ENCODE peak calls at places on chromosomes 11 and 22, in eight cellular contexts. F is upper lobe of left lung, J is Panc1, Z is sigmoid colon, O is HCT116, S is spleen, W is H1, D is prostate gland. Q is an unnamed sample.

GRCh38 chr11:127843483-127844396 is 743.6 kb downstream of the ETS1 start:
- DNase-seq in O (no peak), D (peak), S (peak), Z (peak), F (no peak), W (peak), J (peak), Q (peak)

GRCh38 chr22:32119568-32120235 is 39.4 kb downstream of the C22orf42 start:
- DNase-seq in D (no peak), O (no peak), F (peak), J (no peak), W (no peak), S (no peak), Z (no peak), Q (no peak)

GRCh38 chr11:96324912-96325311 is 18.1 kb downstream of the MAML2 start:
- DNase-seq in Z (no peak), W (no peak), D (no peak), S (no peak), O (peak), J (no peak), F (no peak), Q (no peak)

GRCh38 chr11:45432100-45432499 is 146.0 kb upstream of the SYT13 start:
- DNase-seq in S (no peak), O (no peak), F (no peak), W (no peak), Z (no peak), J (no peak), D (no peak), Q (no peak)

GRCh38 chr11:103596323-103596722 is 440.1 kb upstream of the DDI1 start:
- DNase-seq in F (no peak), D (no peak), W (no peak), S (no peak), Z (no peak), O (no peak), J (no peak), Q (no peak)

GRCh38 chr11:86064236-86064803 is 4.6 kb downstream of the PICALM start:
- DNase-seq in Z (no peak), W (no peak), F (no peak), D (no peak), S (no peak), O (no peak), J (no peak), Q (no peak)

GRCh38 chr22:25680949-25681348 is 61.0 kb upstream of the MYO18B start:
- DNase-seq in J (no peak), Z (no peak), S (no peak), W (no peak), D (no peak), F (no peak), O (no peak), Q (no peak)

GRCh38 chr22:19442166-19442565 is 5.3 kb downstream of the C22orf39 start:
- DNase-seq in Z (no peak), F (peak), J (no peak), S (no peak), W (no peak), O (no peak), D (no peak), Q (no peak)

GRCh38 chr11:1746516-1746931 is 3.9 kb downstream of the IFITM10 start:
- DNase-seq in F (peak), Z (peak), J (no peak), W (no peak), O (no peak), S (peak), D (no peak), Q (no peak)

GRCh38 chr22:46113110-46113909 is 37.0 kb upstream of the PPARA start:
- DNase-seq in D (no peak), J (no peak), Z (no peak), O (no peak), S (no peak), F (no peak), W (no peak), Q (no peak)
- H3K27ac ChIP-seq in D (peak), J (peak), Z (peak), O (peak), S (peak), F (peak), W (no peak), Q (peak)

GRCh38 chr11:39745401-39745800 is 1714.1 kb downstream of the LRRC4C start:
- DNase-seq in F (no peak), O (no peak), D (no peak), Z (no peak), J (no peak), S (no peak), W (no peak), Q (no peak)

DNA sequence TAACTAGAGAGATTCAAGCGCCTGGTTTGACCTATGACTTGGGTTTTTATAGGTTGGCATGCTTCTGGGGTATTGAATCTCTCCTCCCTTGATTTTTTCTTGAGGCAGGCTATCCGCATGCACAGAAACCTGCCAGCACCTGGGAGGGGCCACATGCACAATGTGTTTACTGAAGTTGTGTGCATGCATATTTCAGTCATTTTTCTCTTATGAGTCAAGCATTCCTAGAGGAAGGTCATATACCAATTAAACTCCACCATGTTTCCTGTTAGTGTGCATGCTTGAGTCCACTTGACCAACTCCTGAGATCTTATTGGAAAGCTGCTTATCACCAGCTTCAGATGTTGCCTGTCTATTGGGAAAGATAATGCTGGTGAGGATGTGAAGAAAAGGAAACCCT is 1718.4 kb downstream of the LRRC4C start:
- DNase-seq in W (no peak), Z (no peak), S (no peak), J (no peak), D (no peak), F (no peak), O (no peak), Q (no peak)
- TF ChIP-seq POLR2AphosphoS5 in W (no peak), Z (no peak), S (no peak), J (no peak), D (no peak), F (no peak), O (no peak), Q (no peak)

GRCh38 chr11:121328213-121328966 is 35.8 kb downstream of the SC5D start:
- DNase-seq in F (no peak), Z (no peak), D (no peak), W (no peak), S (no peak), J (no peak), O (no peak), Q (no peak)
- H3K4me3 ChIP-seq in F (no peak), Z (no peak), D (no peak), W (no peak), S (no peak), J (no peak), O (no peak), Q (no peak)

DNA sequence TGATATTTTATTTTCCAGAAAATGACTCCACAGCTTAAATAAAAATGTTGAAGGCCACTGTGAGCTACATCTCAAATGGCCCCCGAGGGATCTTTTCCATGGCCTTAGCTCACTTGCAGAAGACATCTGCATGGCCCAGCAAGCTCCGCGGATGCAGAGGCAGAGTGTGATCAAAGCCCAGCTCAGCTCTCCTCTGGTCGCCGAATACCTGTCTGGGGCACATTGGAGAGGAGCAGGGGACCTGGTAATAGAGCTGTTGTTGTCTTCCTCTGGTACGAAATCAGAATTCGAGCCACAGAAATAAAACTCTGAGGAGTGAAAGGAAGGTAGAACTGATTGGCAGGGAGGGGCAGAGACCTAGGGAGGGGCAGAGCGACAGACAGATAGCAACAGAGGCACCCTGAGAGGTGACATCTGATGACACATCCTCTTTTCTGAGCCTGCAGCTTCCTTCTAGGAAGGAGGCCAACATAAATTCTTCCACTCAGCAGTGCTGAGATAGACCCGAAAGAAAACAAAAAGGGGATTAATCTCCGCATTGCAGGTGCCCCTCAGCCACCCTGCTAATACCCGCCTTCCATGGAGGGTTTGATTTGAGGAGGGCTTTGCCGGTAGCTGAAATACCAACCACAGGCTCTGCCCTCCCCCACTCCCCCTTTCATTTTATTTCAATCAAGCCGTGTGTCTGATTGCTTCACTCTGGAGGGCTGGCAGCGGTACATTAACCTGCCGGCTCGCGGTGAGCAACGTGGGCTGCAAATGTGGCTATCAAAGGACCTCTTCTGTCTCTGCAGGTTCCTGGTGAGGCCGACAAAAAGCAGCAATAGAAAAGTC is 759.4 kb downstream of the OPCML start:
- DNase-seq in W (no peak), F (no peak), J (no peak), D (no peak), S (no peak), O (no peak), Z (no peak), Q (no peak)
- H3K27ac ChIP-seq in W (no peak), F (no peak), J (no peak), D (no peak), S (no peak), O (no peak), Z (no peak), Q (no peak)

GRCh38 chr11:68463714-68464113 is 3.2 kb downstream of the PPP6R3 start:
- DNase-seq in Z (no peak), D (no peak), S (peak), F (no peak), W (no peak), O (no peak), J (no peak), Q (no peak)

GRCh38 chr11:68457898-68458249 is 2.7 kb upstream of the PPP6R3 start:
- DNase-seq in Z (no peak), J (no peak), W (no peak), D (no peak), O (no peak), S (peak), F (no peak), Q (no peak)

GRCh38 chr11:68460741-68461283 is at the start of gene PPP6R3:
- DNase-seq in F (peak), Z (no peak), J (no peak), O (no peak), D (no peak), S (peak), W (no peak), Q (no peak)

GRCh38 chr11:68459886-68460740 is 439 bp upstream of the PPP6R3 start:
- DNase-seq in Z (peak), O (peak), D (peak), J (peak), S (peak), W (peak), F (peak), Q (peak)

GRCh38 chr11:68461284-68461861 is 821 bp downstream of the PPP6R3 start:
- DNase-seq in O (no peak), S (peak), D (no peak), Z (no peak), F (no peak), W (no peak), J (no peak), Q (no peak)
- TF ChIP-seq POLR2AphosphoS5 in O (no peak), S (no peak), D (no peak), Z (no peak), F (no peak), W (no peak), J (no peak), Q (no peak)

Q was measured in stomach.